ENCODE peak calls at places on chromosomes 2 and 18, in four cellular contexts. E is WERI-Rb-1, M is mucosa of descending colon, I is IMR-90. F is an unnamed sample.

GRCh38 chr2:216340280-216340631 is 32.0 kb downstream of the MARCHF4 start:
- DNase-seq in E (no peak), M (no peak), I (no peak), F (no peak)

GRCh38 chr2:160338891-160339290 is 138.8 kb upstream of the ITGB6 start:
- DNase-seq in E (peak), M (peak), I (peak), F (peak)

GRCh38 chr2:168231609-168232241 is 15.7 kb downstream of the STK39 start:
- DNase-seq in E (no peak), M (no peak), I (no peak), F (no peak)

GRCh38 chr2:32559136-32559535 is 68.7 kb upstream of the TTC27 start:
- DNase-seq in E (no peak), M (no peak), I (peak), F (no peak)

GRCh38 chr2:195638738-195639137 is 18.3 kb upstream of the SLC39A10 start:
- DNase-seq in E (no peak), M (no peak), I (no peak), F (no peak)

GRCh38 chr2:11248-11941 is 34.9 kb downstream of the FAM110C start:
- DNase-seq in E (peak), M (peak), I (peak), F (peak)

GRCh38 chr2:127104881-127105655 is 1.9 kb downstream of the BIN1 start:
- DNase-seq in E (peak), M (no peak), I (no peak), F (peak)

GRCh38 chr2:224586127-224586702 is 1.1 kb upstream of the CUL3 start:
- DNase-seq in E (no peak), M (no peak), I (no peak), F (no peak)

GRCh38 chr2:53202063-53202462 is 565.5 kb upstream of the CHAC2 start:
- DNase-seq in E (no peak), M (no peak), I (peak), F (no peak)

GRCh38 chr18:51621103-51621969 is 423.9 kb upstream of the MEX3C start:
- DNase-seq in E (peak), M (peak), I (no peak), F (peak)

GRCh38 chr2:58227171-58227917 is 13.8 kb downstream of the FANCL start:
- DNase-seq in E (no peak), M (no peak), I (no peak), F (no peak)

GRCh38 chr2:653645-654425 is 23.4 kb downstream of the TMEM18 start:
- DNase-seq in E (no peak), M (no peak), I (no peak), F (no peak)

GRCh38 chr2:187215576-187216240 is 232.3 kb downstream of the CALCRL start:
- DNase-seq in E (no peak), M (no peak), I (no peak), F (no peak)

GRCh38 chr18:24627644-24628315 is 167.3 kb downstream of the HRH4 start:
- DNase-seq in E (no peak), M (no peak), I (peak), F (no peak)

GRCh38 chr2:62456721-62457539 is 49.1 kb downstream of the TMEM17 start:
- DNase-seq in E (peak), M (peak), I (peak), F (peak)

GRCh38 chr2:205060269-205060668 is 515.0 kb downstream of the PARD3B start:
- DNase-seq in E (no peak), M (no peak), I (peak), F (no peak)

GRCh38 chr2:80303825-80304521 is 579 bp downstream of the LRRTM1 start:
- DNase-seq in E (peak), M (no peak), I (no peak), F (peak)

GRCh38 chr2:208300847-208301618 is 35.0 kb downstream of the PIKFYVE start:
- DNase-seq in E (no peak), M (no peak), I (no peak), F (no peak)

GRCh38 chr18:42617086-42617725 is 498.3 kb downstream of the RIT2 start:
- DNase-seq in E (no peak), M (no peak), I (no peak), F (no peak)

GRCh38 chr18:62372156-62372555 is 47.0 kb downstream of the TNFRSF11A start:
- DNase-seq in E (no peak), M (no peak), I (no peak), F (no peak)

GRCh38 chr2:187871506-187871905 is 317.3 kb upstream of the TFPI start:
- DNase-seq in E (no peak), M (no peak), I (no peak), F (no peak)

GRCh38 chr2:157447031-157447430 is 3.1 kb upstream of the CYTIP start:
- DNase-seq in E (no peak), M (no peak), I (no peak), F (no peak)

GRCh38 chr2:62884514-62884913 is 166.1 kb upstream of the OTX1 start:
- DNase-seq in E (no peak), M (no peak), I (peak), F (no peak)

GRCh38 chr2:219368690-219369108 is 19.0 kb downstream of the DNPEP start:
- DNase-seq in E (no peak), M (no peak), I (peak), F (no peak)

GRCh38 chr2:112866128-112866835 is 29.7 kb upstream of the IL1B start:
- DNase-seq in E (no peak), M (no peak), I (no peak), F (no peak)

GRCh38 chr18:64037812-64038414 is 68.0 kb downstream of the SERPINB8 start:
- DNase-seq in E (no peak), M (no peak), I (peak), F (no peak)

GRCh38 chr18:657311-657997 is at the start of gene TYMS:
- DNase-seq in E (peak), M (peak), I (peak), F (peak)

GRCh38 chr2:71952572-71953188 is 195.0 kb downstream of the CYP26B1 start:
- DNase-seq in E (no peak), M (no peak), I (no peak), F (no peak)

GRCh38 chr2:46686811-46687210 is 207.4 kb downstream of the TMEM247 start:
- DNase-seq in E (peak), M (no peak), I (no peak), F (no peak)

GRCh38 chr18:45166341-45167108 is 448.8 kb upstream of the SLC14A2 start:
- DNase-seq in E (no peak), M (peak), I (peak), F (no peak)

GRCh38 chr2:168255866-168256265 is 8.5 kb upstream of the STK39 start:
- DNase-seq in E (no peak), M (no peak), I (no peak), F (no peak)

GRCh38 chr18:6854811-6855210 is 125.3 kb downstream of the ARHGAP28 start:
- DNase-seq in E (no peak), M (no peak), I (no peak), F (no peak)

GRCh38 chr2:110206056-110206455 is 1.2 kb upstream of the NPHP1 start:
- DNase-seq in E (no peak), M (no peak), I (peak), F (no peak)

GRCh38 chr2:174699993-174700766 is 64.1 kb downstream of the CHRNA1 start:
- DNase-seq in E (no peak), M (no peak), I (peak), F (no peak)
- TF ChIP-seq CTCF in E (peak), M (peak), I (peak), F (peak)

GRCh38 chr2:30392097-30392496 is 54.9 kb upstream of the LCLAT1 start:
- DNase-seq in E (no peak), M (no peak), I (no peak), F (no peak)
- TF ChIP-seq CTCF in E (no peak), M (no peak), I (no peak), F (no peak)

GRCh38 chr2:200744252-200744651 is 67.5 kb upstream of the BZW1 start:
- DNase-seq in E (no peak), M (no peak), I (no peak), F (no peak)

GRCh38 chr2:200742426-200742825 is 69.3 kb upstream of the BZW1 start:
- DNase-seq in E (no peak), M (no peak), I (no peak), F (no peak)

GRCh38 chr2:200740907-200741306 is 70.8 kb upstream of the BZW1 start:
- DNase-seq in E (no peak), M (no peak), I (no peak), F (no peak)

GRCh38 chr2:200738590-200738989 is 73.1 kb upstream of the BZW1 start:
- DNase-seq in E (no peak), M (no peak), I (no peak), F (no peak)

DNA sequence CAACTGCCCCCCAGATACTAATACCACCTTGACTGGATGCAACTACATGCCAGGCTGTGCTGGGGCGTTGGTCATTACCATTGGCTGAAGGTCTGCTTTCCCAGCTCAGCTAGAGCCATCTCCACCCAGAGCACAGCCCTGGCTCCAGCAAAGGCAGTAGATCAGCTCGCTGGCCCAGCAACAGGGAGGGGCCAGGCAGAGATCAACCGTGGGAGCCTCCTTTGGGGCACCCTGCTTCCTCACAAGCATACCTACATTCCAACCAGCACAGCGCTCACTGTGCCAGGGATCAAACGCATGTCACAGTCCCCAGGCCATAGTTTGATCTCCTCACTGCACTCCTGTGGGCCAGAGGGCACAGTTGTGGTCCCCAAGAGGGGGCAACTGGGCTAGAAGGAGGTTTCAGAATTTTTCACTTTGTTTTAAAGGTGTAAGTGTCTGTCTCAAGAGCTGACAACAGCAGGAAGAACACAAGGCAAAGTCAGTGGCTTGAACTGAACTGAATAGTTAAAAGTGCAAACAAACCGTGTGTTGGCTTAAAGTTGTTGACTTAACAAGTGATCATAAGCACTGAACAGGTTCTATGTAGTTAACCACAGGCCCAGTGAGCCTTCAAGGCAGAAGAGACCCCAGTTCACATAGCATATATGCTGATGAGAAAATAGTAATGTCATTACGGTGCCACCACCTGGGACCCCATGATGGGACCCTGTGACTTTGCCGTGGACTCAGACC is 70.1 kb upstream of the BZW1 start:
- DNase-seq in E (no peak), M (peak), I (no peak), F (no peak)
- TF ChIP-seq CTCF in E (no peak), M (no peak), I (no peak), F (no peak)

GRCh38 chr2:166106431-166107015 is 21.3 kb downstream of the SCN1A start:
- DNase-seq in E (peak), M (no peak), I (peak), F (peak)
- TF ChIP-seq CTCF in E (peak), M (no peak), I (peak), F (peak)

DNA sequence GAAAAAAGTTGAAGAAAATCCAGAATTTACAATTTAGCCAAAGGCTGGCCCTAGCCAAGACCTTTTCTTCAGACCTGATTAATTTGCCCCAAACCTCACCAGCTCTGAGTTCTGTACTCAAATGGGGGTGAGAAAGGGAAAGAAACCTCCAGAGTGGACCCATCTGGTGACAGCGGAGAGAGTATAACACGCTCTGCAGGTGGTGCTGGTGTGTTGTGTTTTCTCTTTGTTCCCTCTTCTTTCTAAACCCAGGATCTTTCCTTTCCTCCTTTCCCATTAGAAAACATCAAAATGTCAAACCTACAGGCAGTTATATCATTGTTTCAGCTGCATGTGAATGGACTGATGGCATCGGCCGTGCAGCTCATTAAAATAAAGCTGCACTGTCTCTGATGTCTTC is 253.3 kb upstream of the SP5 start:
- DNase-seq in E (no peak), M (no peak), I (no peak), F (no peak)
- TF ChIP-seq CTCF in E (peak), M (no peak), I (no peak), F (no peak)

DNA sequence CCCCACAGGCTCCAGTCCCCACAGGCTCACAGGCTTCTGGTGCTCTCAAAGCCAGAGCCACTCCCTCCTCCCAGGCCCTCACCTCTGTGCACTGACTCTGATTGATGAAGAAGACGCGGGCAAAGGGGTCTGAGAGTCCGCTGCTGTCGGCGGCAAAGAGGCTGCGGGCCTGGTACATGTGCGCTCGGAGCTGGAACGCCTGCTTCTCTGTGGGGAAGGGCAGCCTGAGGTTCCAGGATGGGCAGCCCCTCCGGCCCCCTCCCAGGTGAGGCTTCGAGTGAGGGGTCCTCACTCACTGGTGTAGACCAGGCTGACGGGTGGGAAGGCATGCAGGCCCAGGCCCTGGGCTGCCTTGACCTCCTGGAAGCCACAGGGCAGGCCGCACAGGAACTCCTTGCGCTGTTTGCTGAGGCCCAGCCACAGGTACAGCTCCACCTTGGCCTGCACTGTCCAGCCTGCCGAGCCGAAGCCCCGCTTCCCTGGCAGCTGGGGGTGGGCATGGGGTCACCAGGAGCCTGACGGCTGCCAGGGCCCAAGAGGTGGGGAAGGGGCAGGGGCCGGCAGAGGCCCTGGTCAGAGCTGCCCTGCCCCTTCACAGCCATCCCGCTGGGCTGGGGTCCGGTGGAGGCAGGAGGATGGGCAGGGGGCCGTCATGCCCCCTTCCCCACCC is 2.0 kb downstream of the OTOF start:
- DNase-seq in E (no peak), M (no peak), I (no peak), F (no peak)
- TF ChIP-seq CTCF in E (no peak), M (no peak), I (no peak), F (no peak)

GRCh38 chr2:237162959-237163358 is 77.3 kb downstream of the COPS8 start:
- DNase-seq in E (no peak), M (no peak), I (no peak), F (no peak)

GRCh38 chr2:237164474-237165047 is 78.9 kb downstream of the COPS8 start:
- DNase-seq in E (no peak), M (no peak), I (no peak), F (no peak)

GRCh38 chr2:237167038-237167437 is 81.3 kb downstream of the COPS8 start:
- DNase-seq in E (no peak), M (no peak), I (no peak), F (no peak)

GRCh38 chr2:237167934-237168333 is 82.2 kb downstream of the COPS8 start:
- DNase-seq in E (no peak), M (no peak), I (no peak), F (no peak)

DNA sequence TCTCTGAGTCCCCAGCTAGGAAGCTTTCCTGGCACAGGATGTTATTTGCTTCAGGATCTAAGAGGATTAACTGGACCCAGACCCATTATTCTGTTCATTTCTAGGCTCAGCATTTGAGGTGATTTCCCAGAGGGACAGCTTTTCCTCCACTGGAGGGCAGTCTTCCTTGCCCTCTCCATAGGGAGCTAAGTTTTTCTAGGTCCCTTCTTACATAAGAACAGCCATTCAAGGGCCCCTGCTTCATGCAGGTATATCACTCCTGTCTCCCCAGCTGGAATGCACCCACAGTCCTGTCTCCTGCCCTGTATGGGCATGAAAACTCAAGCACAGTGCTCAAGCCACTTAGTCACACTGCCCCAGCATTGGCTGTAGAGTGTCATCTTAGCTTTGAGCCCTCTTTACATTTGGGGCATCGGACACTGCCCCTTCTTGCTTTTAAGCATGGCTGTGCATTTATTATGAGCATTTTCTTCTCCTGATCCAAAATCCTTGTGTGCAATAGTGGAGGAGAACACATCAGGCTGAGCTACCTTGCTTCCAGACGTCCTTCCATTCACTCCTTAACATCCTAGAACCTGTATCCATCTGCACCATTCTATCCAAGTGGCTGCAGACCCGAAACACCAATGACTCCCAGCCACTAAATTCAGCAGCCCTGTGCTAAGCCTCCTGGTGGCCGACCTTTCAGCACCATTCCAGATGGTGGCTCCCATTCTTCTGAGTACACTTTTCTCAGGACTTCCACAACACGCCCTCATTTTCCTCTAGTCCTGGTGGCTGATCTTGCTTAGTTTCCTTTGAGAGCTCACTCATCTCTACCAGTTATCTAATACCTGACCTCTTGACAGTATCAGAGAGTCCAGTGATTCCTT is 80.0 kb downstream of the COPS8 start:
- DNase-seq in E (peak), M (no peak), I (peak), F (no peak)
- TF ChIP-seq CTCF in E (peak), M (no peak), I (peak), F (peak)

F was measured in glutamatergic neuron.